ENCODE peak calls at places on chromosomes 1 and 21, in ten cellular contexts. I is cardiac muscle cell, K is fibroblast of mammary gland, V is AG09319, B is DND-41, F is ovary, Y is GM12865, J is GM20000, D is neural crest cell, T is PC-3. G is an unnamed sample.

GRCh38 chr1:155454096-155454495 is 108.5 kb downstream of the ASH1L start:
- DNase-seq in I (no peak), K (peak), V (no peak), B (no peak), F (no peak), Y (no peak), J (no peak), D (no peak), T (no peak), G (no peak)

GRCh38 chr1:53517821-53518352 is 58.7 kb downstream of the DMRTB1 start:
- DNase-seq in I (no peak), K (no peak), V (no peak), B (no peak), F (no peak), Y (no peak), J (no peak), D (no peak), T (no peak), G (peak)

GRCh38 chr21:37447288-37447936 is 80.8 kb downstream of the DYRK1A start:
- DNase-seq in I (peak), K (no peak), V (no peak), B (no peak), F (no peak), Y (no peak), J (no peak), D (no peak), T (no peak), G (no peak)

GRCh38 chr1:156851779-156852413 is 7.0 kb downstream of the INSRR start:
- DNase-seq in I (no peak), K (no peak), V (no peak), B (no peak), F (no peak), Y (no peak), J (no peak), D (no peak), T (no peak), G (no peak)

GRCh38 chr21:38386967-38387366 is 111.3 kb downstream of the ERG start:
- DNase-seq in I (no peak), K (no peak), V (no peak), B (peak), F (no peak), Y (no peak), J (no peak), D (no peak), T (no peak), G (no peak)

GRCh38 chr1:100643430-100644196 is 75.9 kb upstream of the VCAM1 start:
- DNase-seq in I (no peak), K (peak), V (no peak), B (no peak), F (no peak), Y (no peak), J (no peak), D (no peak), T (no peak), G (no peak)

GRCh38 chr1:118346940-118347339 is 161.9 kb upstream of the SPAG17 start:
- DNase-seq in I (no peak), K (no peak), V (no peak), B (no peak), F (no peak), Y (no peak), J (no peak), D (no peak), T (no peak), G (no peak)

GRCh38 chr1:235953801-235954200 is 87.1 kb upstream of the LYST start:
- DNase-seq in I (no peak), K (peak), V (no peak), B (no peak), F (no peak), Y (no peak), J (no peak), D (no peak), T (peak), G (no peak)

GRCh38 chr1:237084399-237085077 is 42.6 kb downstream of the RYR2 start:
- DNase-seq in I (no peak), K (no peak), V (no peak), B (no peak), F (no peak), Y (no peak), J (no peak), D (no peak), T (no peak), G (no peak)

GRCh38 chr1:15343729-15344128 is 66.0 kb upstream of the EFHD2 start:
- DNase-seq in I (peak), K (no peak), V (no peak), B (no peak), F (peak), Y (no peak), J (no peak), D (no peak), T (no peak), G (peak)

GRCh38 chr1:203351037-203351625 is at the start of gene FMOD:
- DNase-seq in I (no peak), K (peak), V (peak), B (no peak), F (peak), Y (peak), J (peak), D (no peak), T (no peak), G (no peak)

GRCh38 chr1:178037510-178038253 is 56.2 kb upstream of the RASAL2 start:
- DNase-seq in I (peak), K (peak), V (peak), B (no peak), F (peak), Y (no peak), J (no peak), D (peak), T (peak), G (peak)
- TF ChIP-seq CTCF in I (peak), K (peak), V (peak), B (no peak), F (peak), Y (no peak), J (peak), D (peak), T (peak), G (no peak)

DNA sequence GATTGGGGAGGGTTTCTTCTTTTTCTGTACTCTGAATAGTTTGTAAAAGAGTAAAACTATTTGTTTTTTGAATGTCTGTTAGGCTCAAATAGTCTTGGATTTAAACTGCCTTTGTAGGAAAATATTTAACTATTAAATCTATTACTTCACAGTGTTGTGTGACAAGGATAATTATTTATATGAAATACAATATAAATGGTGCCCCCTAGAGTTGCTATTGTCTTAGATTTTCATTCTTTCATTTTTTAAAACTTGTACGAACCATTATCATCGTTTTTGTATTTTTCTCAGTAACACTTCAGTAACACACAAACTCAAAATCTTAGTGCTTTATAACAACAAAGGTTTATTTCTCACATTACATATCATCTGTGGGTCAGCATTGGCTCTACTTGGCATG is 37.4 kb downstream of the C1orf185 start:
- DNase-seq in I (no peak), K (peak), V (no peak), B (no peak), F (no peak), Y (no peak), J (no peak), D (no peak), T (peak), G (no peak)
- TF ChIP-seq CTCF in I (peak), K (peak), V (peak), B (peak), F (no peak), Y (no peak), J (no peak), D (no peak), T (peak), G (no peak)

DNA sequence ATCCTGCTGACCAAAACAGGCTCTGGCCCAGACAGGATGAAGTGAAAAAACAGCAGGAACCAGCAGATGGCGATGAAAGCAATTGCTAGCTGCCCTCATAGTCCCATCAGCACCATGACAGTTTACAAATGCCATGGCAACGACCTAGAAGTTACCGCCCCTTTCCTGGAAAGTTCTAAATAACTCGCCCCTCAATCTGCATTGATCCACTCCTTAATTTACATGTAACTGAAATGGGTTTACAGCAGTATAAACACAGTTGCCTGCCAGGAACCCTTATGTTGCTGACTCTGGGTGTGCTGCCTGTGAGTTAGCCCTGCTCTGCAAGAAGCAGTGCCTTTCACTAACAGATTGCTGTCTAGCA is 65.5 kb upstream of the CR1L start:
- DNase-seq in I (peak), K (peak), V (peak), B (peak), F (no peak), Y (peak), J (peak), D (peak), T (peak), G (peak)
- TF ChIP-seq CTCF in I (peak), K (peak), V (peak), B (peak), F (no peak), Y (peak), J (peak), D (peak), T (peak), G (peak)

DNA sequence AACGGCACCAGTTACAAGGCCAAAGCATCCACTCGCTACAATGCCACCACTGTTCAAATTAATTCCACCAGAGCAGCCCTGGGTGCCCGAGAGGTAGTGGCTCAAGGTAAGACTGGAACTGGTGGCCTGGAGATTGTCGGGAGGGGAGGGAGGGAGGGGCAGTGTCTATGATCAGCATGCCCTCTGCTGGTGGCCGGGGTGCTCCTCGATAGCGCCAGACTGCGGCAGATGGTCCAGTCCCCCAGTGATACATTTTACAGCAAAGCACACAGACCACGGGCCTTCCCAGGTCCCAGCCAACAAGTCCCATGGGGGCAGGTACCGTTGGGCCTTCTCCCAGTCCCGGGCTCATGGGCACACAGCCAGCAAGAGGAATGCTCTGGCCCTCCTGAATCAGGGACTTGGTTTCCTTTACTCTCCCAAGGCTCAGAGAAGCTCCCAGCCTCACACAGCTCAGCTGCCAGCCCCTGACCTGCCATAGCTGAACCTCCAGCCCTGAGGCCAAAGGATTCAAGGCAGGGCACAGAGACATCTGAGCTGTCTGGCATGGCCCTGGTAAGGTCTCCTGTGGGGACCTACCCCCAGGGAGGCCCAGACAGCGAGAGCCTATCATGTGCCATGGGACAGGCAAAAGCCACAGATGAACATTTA is 15.3 kb downstream of the ACOT7 start:
- DNase-seq in I (no peak), K (no peak), V (no peak), B (no peak), F (no peak), Y (no peak), J (no peak), D (no peak), T (no peak), G (no peak)
- TF ChIP-seq CTCF in I (peak), K (no peak), V (no peak), B (peak), F (no peak), Y (no peak), J (no peak), D (no peak), T (peak), G (no peak)

GRCh38 chr1:202286622-202287097 is 55.1 kb downstream of the UBE2T start:
- DNase-seq in I (peak), K (peak), V (peak), B (no peak), F (no peak), Y (no peak), J (no peak), D (no peak), T (peak), G (peak)
- TF ChIP-seq CTCF in I (peak), K (no peak), V (peak), B (no peak), F (no peak), Y (no peak), J (no peak), D (no peak), T (peak), G (no peak)

GRCh38 chr21:41071410-41071809 is 96.5 kb upstream of the BACE2 start:
- DNase-seq in I (peak), K (no peak), V (no peak), B (peak), F (no peak), Y (no peak), J (no peak), D (peak), T (peak), G (peak)
- TF ChIP-seq CTCF in I (no peak), K (no peak), V (no peak), B (peak), F (no peak), Y (peak), J (no peak), D (peak), T (peak), G (no peak)

GRCh38 chr1:195076682-195077081 is 1531.6 kb downstream of the KCNT2 start:
- DNase-seq in I (no peak), K (no peak), V (no peak), B (no peak), F (no peak), Y (no peak), J (no peak), D (no peak), T (no peak), G (no peak)
- TF ChIP-seq CTCF in I (no peak), K (no peak), V (no peak), B (no peak), F (no peak), Y (no peak), J (no peak), D (no peak), T (no peak), G (no peak)